ENCODE peak calls at places on chromosomes 13 and 19, in seven cellular contexts. H, M, J, P, G, U and A are unnamed samples.

GRCh38 chr13:39836038-39836437 is 180.6 kb downstream of the COG6 start:
- DNase-seq in J (no peak), H (no peak), U (no peak), P (no peak), G (no peak), M (no peak), A (no peak)

GRCh38 chr19:610801-611505 is 21.3 kb downstream of the HCN2 start:
- DNase-seq in U (peak), M (peak), J (peak), P (peak), G (no peak), H (peak), A (peak)

GRCh38 chr13:42645717-42646116 is 71.8 kb downstream of the TNFSF11 start:
- DNase-seq in G (no peak), J (no peak), H (no peak), M (no peak), U (no peak), P (no peak), A (no peak)

GRCh38 chr13:66805657-66806056 is 424.5 kb downstream of the PCDH9 start:
- DNase-seq in M (no peak), G (peak), U (peak), J (peak), H (peak), P (no peak), A (no peak)

GRCh38 chr19:46753420-46754155 is 7.3 kb upstream of the STRN4 start:
- DNase-seq in H (no peak), U (peak), J (no peak), M (peak), G (no peak), P (no peak), A (no peak)

GRCh38 chr19:42290523-42291436 is 11.2 kb upstream of the PRR19 start:
- DNase-seq in U (no peak), M (peak), P (peak), G (no peak), J (no peak), H (no peak), A (no peak)

GRCh38 chr13:114043421-114044053 is 69.7 kb upstream of the C13orf46 start:
- DNase-seq in P (peak), J (peak), U (peak), H (no peak), G (peak), M (peak), A (no peak)

GRCh38 chr13:34462843-34463242 is 479.2 kb upstream of the NBEA start:
- DNase-seq in H (peak), J (peak), P (no peak), U (peak), G (peak), M (no peak), A (no peak)

GRCh38 chr13:46761866-46762265 is 35.1 kb downstream of the ESD start:
- DNase-seq in U (peak), G (no peak), H (no peak), M (no peak), P (no peak), J (no peak), A (no peak)

GRCh38 chr13:112658807-112659206 is 31.0 kb upstream of the ATP11A start:
- DNase-seq in M (no peak), J (no peak), P (no peak), H (peak), G (no peak), U (no peak), A (no peak)

GRCh38 chr19:55067869-55068268 is 4.9 kb upstream of the RDH13 start:
- DNase-seq in G (no peak), P (no peak), U (no peak), M (no peak), J (no peak), H (no peak), A (no peak)

GRCh38 chr19:42396248-42396541 is 6.1 kb upstream of the CNFN start:
- DNase-seq in H (no peak), P (no peak), G (no peak), U (no peak), J (no peak), M (no peak), A (no peak)

GRCh38 chr19:58129284-58129683 is 21.3 kb downstream of the ZNF329 start:
- DNase-seq in H (no peak), J (no peak), P (no peak), M (no peak), U (no peak), G (no peak), A (no peak)

GRCh38 chr19:40274585-40275544 is 10.3 kb downstream of the AKT2 start:
- DNase-seq in H (no peak), J (no peak), M (no peak), G (no peak), U (no peak), P (no peak), A (no peak)

GRCh38 chr19:9144920-9145319 is 4.7 kb downstream of the ZNF317 start:
- DNase-seq in M (no peak), P (no peak), J (peak), H (no peak), G (peak), U (no peak), A (no peak)

GRCh38 chr19:46426506-46427162 is 2.1 kb downstream of the PNMA8C start:
- DNase-seq in U (peak), G (peak), H (no peak), J (peak), M (peak), P (peak), A (no peak)

GRCh38 chr19:53294786-53295441 is 27.4 kb upstream of the VN1R4 start:
- DNase-seq in M (no peak), U (no peak), H (no peak), P (no peak), G (no peak), J (no peak), A (no peak)

GRCh38 chr13:35389535-35389934 is 87.0 kb downstream of the MAB21L1 start:
- DNase-seq in M (no peak), P (no peak), G (no peak), U (no peak), H (no peak), J (no peak), A (no peak)

GRCh38 chr19:55091126-55091910 is 15.6 kb downstream of the EPS8L1 start:
- DNase-seq in P (no peak), U (no peak), J (no peak), M (peak), G (no peak), H (no peak), A (no peak)

GRCh38 chr19:2528543-2529173 is 52.7 kb downstream of the GADD45B start:
- DNase-seq in G (no peak), J (no peak), H (no peak), U (peak), M (no peak), P (no peak), A (no peak)

GRCh38 chr19:54670576-54671347 is 8.0 kb downstream of the LILRB4 start:
- DNase-seq in P (no peak), G (no peak), U (no peak), H (no peak), J (no peak), M (no peak), A (no peak)

GRCh38 chr13:34114581-34114980 is 296.6 kb downstream of the RFC3 start:
- DNase-seq in U (no peak), P (no peak), G (no peak), M (no peak), J (no peak), H (no peak), A (no peak)

GRCh38 chr19:50567052-50567841 is 988 bp downstream of the LRRC4B start:
- DNase-seq in J (no peak), U (no peak), H (no peak), P (no peak), G (no peak), M (no peak), A (no peak)

GRCh38 chr13:36357692-36358091 is 11.5 kb upstream of the SPART start:
- DNase-seq in G (peak), H (no peak), J (peak), P (peak), U (no peak), M (peak), A (no peak)

GRCh38 chr13:46288570-46289259 is 77.0 kb downstream of the LRRC63 start:
- DNase-seq in M (no peak), J (peak), H (no peak), U (no peak), P (no peak), G (peak), A (no peak)

GRCh38 chr13:31639443-31640163 is 99.7 kb upstream of the RXFP2 start:
- DNase-seq in M (no peak), J (peak), U (no peak), P (no peak), H (no peak), G (peak), A (no peak)

GRCh38 chr13:66265446-66265845 is 964.7 kb downstream of the PCDH9 start:
- DNase-seq in P (no peak), G (no peak), U (no peak), M (no peak), H (no peak), J (no peak), A (no peak)

DNA sequence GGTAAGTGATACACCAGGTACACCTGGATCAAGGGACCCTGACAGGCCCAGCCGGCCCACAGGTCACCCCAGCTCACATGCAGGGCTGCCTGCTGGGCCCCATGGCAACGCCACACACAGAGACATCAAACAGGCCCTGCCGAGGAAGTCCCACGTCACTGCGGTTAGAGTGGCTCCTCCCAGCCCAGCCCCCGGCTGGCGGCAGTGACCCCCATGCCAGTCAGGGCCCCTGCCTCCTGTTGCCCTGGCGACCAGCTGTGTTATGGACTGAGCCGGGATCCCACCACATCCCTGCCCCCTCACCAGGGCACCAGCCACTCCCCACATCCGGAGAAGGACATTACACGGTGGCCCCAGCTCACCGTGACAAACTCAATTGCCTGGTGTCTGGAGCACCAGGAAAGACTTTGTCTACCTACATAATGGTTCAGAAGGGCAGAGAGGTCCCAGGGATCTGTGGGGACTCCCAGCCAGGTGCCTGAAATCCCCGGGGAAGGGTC is 30.4 kb upstream of the NANOS3 start:
- DNase-seq in U (peak), H (peak), M (peak), J (peak), G (peak), P (peak), A (no peak)
- H3K4me3 ChIP-seq in U (peak), H (peak), M (peak), J (peak), G (peak), P (no peak), A (peak)

GRCh38 chr13:107138468-107138867 is 570.5 kb upstream of the ARGLU1 start:
- DNase-seq in P (no peak), U (no peak), G (no peak), M (no peak), J (no peak), H (no peak), A (no peak)

GRCh38 chr13:107138987-107139386 is 571.0 kb upstream of the ARGLU1 start:
- DNase-seq in J (no peak), P (no peak), U (no peak), H (no peak), M (no peak), G (no peak), A (no peak)

GRCh38 chr13:107141767-107142166 is 573.8 kb upstream of the ARGLU1 start:
- DNase-seq in H (no peak), G (no peak), M (no peak), J (no peak), U (no peak), P (no peak), A (no peak)

GRCh38 chr13:107144432-107144831 is 576.5 kb upstream of the ARGLU1 start:
- DNase-seq in M (no peak), U (no peak), G (no peak), H (no peak), J (peak), P (no peak), A (no peak)
- TF ChIP-seq CTCF in M (no peak), U (no peak), G (no peak), H (peak), J (peak), P (no peak), A (no peak)

GRCh38 chr13:22592515-22592914 is 588.3 kb upstream of the SGCG start:
- DNase-seq in G (no peak), U (no peak), J (no peak), H (no peak), P (no peak), M (no peak), A (no peak)
- H3K4me3 ChIP-seq in G (no peak), U (no peak), J (no peak), H (no peak), P (no peak), M (no peak), A (no peak)

GRCh38 chr19:30473334-30473867 is 101.2 kb downstream of the ZNF536 start:
- DNase-seq in P (no peak), M (no peak), J (no peak), G (no peak), U (no peak), H (no peak), A (no peak)
- TF ChIP-seq CTCF in P (no peak), M (no peak), J (no peak), G (no peak), U (no peak), H (no peak), A (no peak)

GRCh38 chr19:3868770-3869456 is at the start of gene ZFR2:
- DNase-seq in M (no peak), H (no peak), P (no peak), G (no peak), U (no peak), J (no peak), A (no peak)
- H3K4me3 ChIP-seq in M (no peak), H (no peak), P (no peak), G (no peak), U (no peak), J (no peak), A (no peak)

GRCh38 chr19:6020972-6021805 is 43.2 kb upstream of the RANBP3 start:
- DNase-seq in J (no peak), U (peak), P (no peak), M (no peak), H (no peak), G (no peak), A (no peak)

GRCh38 chr19:6023936-6024335 is 46.0 kb upstream of the RANBP3 start:
- DNase-seq in M (no peak), G (no peak), H (no peak), J (no peak), U (no peak), P (no peak), A (no peak)

GRCh38 chr19:6023085-6023682 is 45.2 kb upstream of the RANBP3 start:
- DNase-seq in M (no peak), P (peak), J (peak), H (no peak), U (no peak), G (peak), A (no peak)

GRCh38 chr19:6021878-6022569 is 44.1 kb upstream of the RANBP3 start:
- DNase-seq in J (peak), G (peak), U (peak), M (peak), H (peak), P (peak), A (no peak)

DNA sequence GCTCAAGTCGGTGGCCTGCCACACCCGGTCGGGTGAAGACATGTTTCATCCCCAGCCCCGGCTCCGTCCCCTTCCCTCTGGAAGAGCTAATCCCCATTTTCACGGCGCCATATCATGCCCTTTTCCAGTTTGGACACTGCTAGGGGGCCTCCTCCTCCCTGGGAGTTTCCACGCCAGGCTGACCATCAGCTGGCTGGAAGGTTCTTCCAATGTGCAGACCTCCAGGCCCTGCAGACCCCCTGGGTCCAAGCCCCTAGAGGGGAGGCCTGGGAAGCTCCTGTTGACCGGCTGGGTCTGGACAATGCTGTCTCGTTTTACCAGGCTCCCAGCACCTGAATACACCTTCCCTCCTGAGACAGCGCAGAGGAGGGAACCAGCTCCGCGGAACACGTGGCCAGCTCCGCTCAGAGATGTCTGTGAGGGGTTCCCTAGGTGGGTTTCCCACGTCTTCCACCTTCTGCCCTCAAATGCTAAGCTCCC is 44.7 kb upstream of the RANBP3 start:
- DNase-seq in M (no peak), H (no peak), P (no peak), J (no peak), U (no peak), G (no peak), A (no peak)
- TF ChIP-seq CTCF in M (no peak), H (no peak), P (no peak), J (no peak), U (peak), G (no peak), A (no peak)

GRCh38 chr19:17517898-17518297 is 6.4 kb downstream of the PGLS start:
- DNase-seq in P (no peak), J (no peak), U (no peak), M (no peak), H (no peak), G (no peak), A (no peak)
- H3K4me3 ChIP-seq in P (no peak), J (no peak), U (no peak), M (no peak), H (no peak), G (no peak), A (no peak)